ENCODE peak calls at places on chromosomes 2 and 18, in eight cellular contexts. T, D, M, C, Q, B, Y and F are unnamed samples.

GRCh38 chr2:44075536-44075935 is 79.7 kb upstream of the LRPPRC start:
- DNase-seq in T (no peak), D (peak; percentile 10), M (no peak), C (no peak), Q (no peak), B (no peak), Y (no peak), F (no peak)

GRCh38 chr2:33320573-33320972 is 155.9 kb upstream of the RASGRP3 start:
- DNase-seq in T (no peak), D (no peak), M (no peak), C (no peak), Q (no peak), B (no peak), Y (no peak), F (no peak)

GRCh38 chr2:2834105-2834504 is 503.0 kb upstream of the MYT1L start:
- DNase-seq in T (no peak), D (no peak), M (no peak), C (no peak), Q (no peak), B (no peak), Y (no peak), F (no peak)

GRCh38 chr2:203030545-203030944 is 15.9 kb downstream of the NBEAL1 start:
- DNase-seq in T (no peak), D (no peak), M (no peak), C (no peak), Q (no peak), B (no peak), Y (no peak), F (no peak)

GRCh38 chr2:239881561-239882320 is 143.4 kb downstream of the NDUFA10 start:
- DNase-seq in T (no peak), D (no peak), M (peak; percentile 81), C (peak; percentile 98), Q (no peak), B (no peak), Y (no peak), F (no peak)

GRCh38 chr18:47752796-47753645 is 177.4 kb downstream of the SMAD2 start:
- DNase-seq in T (no peak), D (no peak), M (no peak), C (no peak), Q (no peak), B (no peak), Y (no peak), F (no peak)

GRCh38 chr2:199370150-199370780 is 87.5 kb downstream of the SATB2 start:
- DNase-seq in T (no peak), D (no peak), M (no peak), C (no peak), Q (no peak), B (no peak), Y (no peak), F (no peak)

GRCh38 chr2:201931955-201932354 is 101.7 kb upstream of the FZD7 start:
- DNase-seq in T (no peak), D (peak; percentile 12), M (no peak), C (no peak), Q (no peak), B (no peak), Y (no peak), F (no peak)

GRCh38 chr2:210128961-210129360 is 42.2 kb downstream of the KANSL1L start:
- DNase-seq in T (no peak), D (no peak), M (no peak), C (peak; percentile 18), Q (no peak), B (no peak), Y (no peak), F (no peak)

GRCh38 chr18:36496022-36496421 is 198.5 kb downstream of the FHOD3 start:
- DNase-seq in T (no peak), D (no peak), M (no peak), C (no peak), Q (no peak), B (no peak), Y (no peak), F (no peak)

GRCh38 chr2:25938345-25938744 is 44.0 kb downstream of the KIF3C start:
- DNase-seq in T (no peak), D (no peak), M (peak; percentile 47), C (no peak), Q (peak; percentile 61), B (no peak), Y (no peak), F (no peak)

GRCh38 chr2:131475831-131476230 is at the start of gene TUBA3D:
- DNase-seq in T (no peak), D (no peak), M (no peak), C (no peak), Q (no peak), B (no peak), Y (no peak), F (no peak)

GRCh38 chr2:166632616-166633015 is 138.6 kb upstream of the SCN7A start:
- DNase-seq in T (no peak), D (peak; percentile 77), M (no peak), C (no peak), Q (no peak), B (no peak), Y (no peak), F (no peak)

GRCh38 chr2:172949522-172949921 is 126.1 kb upstream of the MAP3K20 start:
- DNase-seq in T (no peak), D (no peak), M (no peak), C (no peak), Q (no peak), B (no peak), Y (no peak), F (no peak)

GRCh38 chr2:32918774-32919173 is 28.0 kb upstream of the LTBP1 start:
- DNase-seq in T (no peak), D (no peak), M (no peak), C (no peak), Q (no peak), B (no peak), Y (no peak), F (no peak)

GRCh38 chr2:234579231-234579962 is 82.5 kb upstream of the ARL4C start:
- DNase-seq in T (no peak), D (no peak), M (no peak), C (no peak), Q (no peak), B (no peak), Y (no peak), F (no peak)

GRCh38 chr2:152486048-152486736 is 151.2 kb downstream of the FMNL2 start:
- DNase-seq in T (no peak), D (peak; percentile 82), M (no peak), C (peak; percentile 52), Q (no peak), B (no peak), Y (no peak), F (no peak)

GRCh38 chr2:127607399-127607908 is 38.5 kb upstream of the GPR17 start:
- DNase-seq in T (no peak), D (no peak), M (peak; percentile 35), C (no peak), Q (no peak), B (no peak), Y (no peak), F (no peak)

GRCh38 chr2:18149660-18150246 is 271.3 kb downstream of the KCNS3 start:
- DNase-seq in T (no peak), D (peak; percentile 55), M (no peak), C (peak; percentile 49), Q (no peak), B (no peak), Y (no peak), F (peak; percentile 50)

GRCh38 chr18:22871809-22872525 is 61.2 kb upstream of the RBBP8 start:
- DNase-seq in T (no peak), D (peak; percentile 16), M (no peak), C (peak; percentile 52), Q (no peak), B (no peak), Y (no peak), F (no peak)

GRCh38 chr2:149799296-149799695 is 211.7 kb upstream of the MMADHC start:
- DNase-seq in T (no peak), D (no peak), M (no peak), C (peak; percentile 54), Q (no peak), B (no peak), Y (no peak), F (no peak)

GRCh38 chr18:52060612-52061259 is 279.3 kb upstream of the DCC start:
- DNase-seq in T (no peak), D (no peak), M (no peak), C (no peak), Q (no peak), B (no peak), Y (no peak), F (no peak)

GRCh38 chr2:126797622-126798275 is 100.9 kb upstream of the TEX51 start:
- DNase-seq in T (no peak), D (no peak), M (peak; percentile 74), C (no peak), Q (no peak), B (no peak), Y (no peak), F (no peak)

GRCh38 chr2:145194671-145195070 is 674.8 kb upstream of the ZEB2 start:
- DNase-seq in T (no peak), D (no peak), M (no peak), C (no peak), Q (no peak), B (no peak), Y (no peak), F (no peak)

GRCh38 chr2:100903534-100904258 is 83.8 kb downstream of the NPAS2 start:
- DNase-seq in T (no peak), D (peak; percentile 43), M (no peak), C (no peak), Q (no peak), B (no peak), Y (no peak), F (no peak)

GRCh38 chr2:54471221-54471711 is 15.1 kb downstream of the SPTBN1 start:
- DNase-seq in T (no peak), D (peak; percentile 83), M (no peak), C (peak; percentile 76), Q (peak; percentile 34), B (no peak), Y (no peak), F (no peak)

GRCh38 chr2:58702302-58702696 is 461.2 kb upstream of the FANCL start:
- DNase-seq in T (no peak), D (peak; percentile 8), M (no peak), C (peak; percentile 51), Q (no peak), B (no peak), Y (no peak), F (no peak)

GRCh38 chr18:79523738-79524180 is 128.0 kb downstream of the NFATC1 start:
- DNase-seq in T (peak; percentile 55), D (no peak), M (peak; percentile 72), C (peak; percentile 68), Q (no peak), B (no peak), Y (peak; percentile 71), F (no peak)

GRCh38 chr2:127604986-127605385 is 41.0 kb upstream of the GPR17 start:
- DNase-seq in T (no peak), D (no peak), M (peak; percentile 63), C (no peak), Q (no peak), B (no peak), Y (no peak), F (no peak)

GRCh38 chr2:2291500-2292260 is 39.4 kb downstream of the MYT1L start:
- DNase-seq in T (no peak), D (no peak), M (no peak), C (no peak), Q (peak; percentile 25), B (peak; percentile 8), Y (no peak), F (no peak)

GRCh38 chr2:240298316-240298790 is 137.1 kb upstream of the GPC1 start:
- DNase-seq in T (no peak), D (no peak), M (no peak), C (no peak), Q (no peak), B (no peak), Y (no peak), F (no peak)

GRCh38 chr2:151777911-151778310 is 43.6 kb upstream of the NEB start:
- DNase-seq in T (no peak), D (no peak), M (no peak), C (no peak), Q (no peak), B (no peak), Y (no peak), F (no peak)

GRCh38 chr2:158598856-158599517 is 142.2 kb downstream of the PKP4 start:
- DNase-seq in T (no peak), D (no peak), M (no peak), C (peak; percentile 39), Q (no peak), B (no peak), Y (no peak), F (no peak)

GRCh38 chr2:238510911-238511613 is 84.3 kb downstream of the ASB1 start:
- DNase-seq in T (no peak), D (no peak), M (peak; percentile 73), C (no peak), Q (no peak), B (no peak), Y (no peak), F (no peak)